ENCODE peak calls at places on chromosomes 3 and 15, in six cellular contexts. D is spleen, I is breast epithelium, O is HCT116, J is suprapubic skin, Y is stomach. E is an unnamed sample. For H3K4me1, the result is how much of the 10 kb centered on the place peaks cover.

GRCh38 chr15:99677540-99678134 is 55.6 kb downstream of the LYSMD4 start:
- DNase-seq in I (no peak), J (no peak), D (no peak), Y (no peak), O (no peak), E (no peak)

GRCh38 chr3:8286749-8287148 is 214.9 kb upstream of the LMCD1 start:
- DNase-seq in O (no peak), I (no peak), Y (no peak), J (no peak), D (no peak), E (no peak)

GRCh38 chr15:39300451-39301153 is 280.3 kb upstream of the THBS1 start:
- DNase-seq in D (no peak), I (no peak), J (no peak), Y (no peak), O (no peak), E (no peak)

GRCh38 chr3:13879102-13879945 is 547 bp downstream of the WNT7A start:
- DNase-seq in Y (no peak), O (no peak), D (no peak), I (no peak), J (peak), E (no peak)

GRCh38 chr3:44132061-44132460 is 109.6 kb upstream of the TOPAZ1 start:
- DNase-seq in D (no peak), O (no peak), I (no peak), J (no peak), Y (no peak), E (no peak)

GRCh38 chr15:29920515-29920914 is 98.2 kb upstream of the TJP1 start:
- DNase-seq in J (no peak), O (peak), D (no peak), I (no peak), Y (peak), E (no peak)

GRCh38 chr3:176262071-176262470 is 935.2 kb downstream of the TBL1XR1 start:
- DNase-seq in D (no peak), J (no peak), Y (no peak), O (no peak), I (no peak), E (no peak)

GRCh38 chr15:31214864-31215489 is 111.7 kb upstream of the KLF13 start:
- DNase-seq in I (peak), Y (peak), O (no peak), D (peak), J (peak), E (no peak)

GRCh38 chr3:134956395-134956794 is 161.3 kb downstream of the EPHB1 start:
- DNase-seq in D (no peak), O (no peak), I (no peak), J (no peak), Y (no peak), E (no peak)

GRCh38 chr3:51270559-51270958 is 114.5 kb upstream of the MANF start:
- DNase-seq in Y (no peak), O (no peak), D (no peak), I (no peak), J (no peak), E (peak)

GRCh38 chr3:31421280-31422048 is 111.3 kb upstream of the STT3B start:
- DNase-seq in J (no peak), D (no peak), Y (no peak), I (no peak), O (no peak), E (no peak)

GRCh38 chr3:16088496-16088895 is 86.0 kb upstream of the GALNT15 start:
- DNase-seq in J (no peak), D (no peak), I (no peak), O (no peak), Y (no peak), E (no peak)

GRCh38 chr3:128911911-128912310 is 32.5 kb downstream of the ACAD9 start:
- DNase-seq in O (no peak), D (no peak), Y (no peak), I (no peak), J (peak), E (no peak)

GRCh38 chr3:155737844-155738460 is 6.9 kb downstream of the PLCH1 start:
- DNase-seq in J (no peak), I (no peak), Y (peak), D (no peak), O (peak), E (no peak)

GRCh38 chr3:66989241-66989640 is 8.9 kb upstream of the KBTBD8 start:
- DNase-seq in Y (no peak), D (no peak), O (no peak), I (no peak), J (no peak), E (no peak)

GRCh38 chr3:66598168-66598567 is 97.3 kb upstream of the LRIG1 start:
- DNase-seq in O (no peak), D (no peak), Y (no peak), I (no peak), J (no peak), E (no peak)

GRCh38 chr3:127754411-127755304 is 67.7 kb downstream of the MGLL start:
- DNase-seq in O (no peak), J (no peak), D (peak), I (no peak), Y (no peak), E (no peak)

GRCh38 chr15:48955967-48956366 is 7.8 kb downstream of the SHC4 start:
- DNase-seq in J (no peak), Y (no peak), D (no peak), I (no peak), O (no peak), E (no peak)

GRCh38 chr3:13465236-13465958 is 14.7 kb upstream of the HDAC11 start:
- DNase-seq in D (peak), O (no peak), Y (no peak), I (no peak), J (no peak), E (no peak)

GRCh38 chr3:178003756-178004155 is 532.5 kb upstream of the KCNMB2 start:
- DNase-seq in D (no peak), O (no peak), Y (no peak), I (no peak), J (no peak), E (no peak)

GRCh38 chr15:66864871-66865281 is 162.8 kb downstream of the SMAD6 start:
- DNase-seq in O (no peak), J (peak), I (no peak), Y (peak), D (peak), E (peak)

GRCh38 chr15:82047493-82048446 is 2.0 kb upstream of the MEX3B start:
- DNase-seq in J (no peak), D (no peak), Y (no peak), I (no peak), O (no peak), E (no peak)

GRCh38 chr3:172280406-172281051 is 167.7 kb downstream of the GHSR start:
- DNase-seq in D (no peak), J (no peak), I (no peak), Y (no peak), O (no peak), E (no peak)

GRCh38 chr3:134423153-134423552 is 48.9 kb upstream of the AMOTL2 start:
- DNase-seq in Y (no peak), J (no peak), I (no peak), O (no peak), D (no peak), E (no peak)

GRCh38 chr3:189170559-189170958 is 1.2 kb upstream of the TPRG1 start:
- DNase-seq in O (no peak), I (no peak), J (no peak), Y (peak), D (no peak), E (peak)

GRCh38 chr3:147395975-147396708 is 10.2 kb downstream of the ZIC4 start:
- DNase-seq in Y (no peak), I (no peak), O (no peak), J (no peak), D (peak), E (no peak)

GRCh38 chr3:112149136-112149535 is 16.1 kb upstream of the GCSAM start:
- DNase-seq in O (no peak), I (no peak), J (no peak), Y (no peak), D (no peak), E (no peak)

GRCh38 chr3:128499724-128500275 is 6.8 kb upstream of the GATA2 start:
- DNase-seq in J (peak), Y (no peak), D (peak), I (no peak), O (no peak), E (no peak)

GRCh38 chr15:42159381-42160015 is 3.1 kb upstream of the PLA2G4F start:
- DNase-seq in D (no peak), O (no peak), I (no peak), J (peak), Y (peak), E (no peak)

GRCh38 chr15:77004189-77004588 is 9.3 kb downstream of the PSTPIP1 start:
- DNase-seq in J (no peak), D (peak), Y (no peak), O (no peak), I (no peak), E (no peak)

GRCh38 chr15:84749111-84749991 is 959 bp downstream of the ZNF592 start:
- DNase-seq in D (peak), J (no peak), O (no peak), Y (peak), I (peak), E (no peak)

GRCh38 chr15:59685737-59686297 is 3.3 kb downstream of the BNIP2 start:
- DNase-seq in D (no peak), O (no peak), Y (no peak), J (no peak), I (no peak), E (no peak)

GRCh38 chr15:70605606-70606410 is 157.6 kb downstream of the UACA start:
- DNase-seq in D (no peak), I (peak), Y (peak), J (no peak), O (no peak), E (peak)

GRCh38 chr3:126934149-126934548 is 48.8 kb upstream of the PLXNA1 start:
- DNase-seq in J (no peak), I (no peak), Y (no peak), O (no peak), D (peak), E (no peak)

GRCh38 chr3:56980798-56981390 is 79.6 kb upstream of the SPATA12 start:
- DNase-seq in I (no peak), D (no peak), O (peak), Y (peak), J (no peak), E (no peak)

GRCh38 chr3:179801263-179801662 is 148.4 kb downstream of the USP13 start:
- DNase-seq in O (no peak), Y (no peak), I (no peak), D (no peak), J (no peak), E (no peak)

GRCh38 chr3:139110072-139110830 is 65.6 kb upstream of the PRR23C start:
- DNase-seq in J (no peak), O (no peak), D (no peak), I (peak), Y (no peak), E (peak)

GRCh38 chr3:118501152-118501551 is 533.5 kb downstream of the IGSF11 start:
- DNase-seq in O (peak), Y (peak), J (no peak), I (peak), D (no peak), E (no peak)

GRCh38 chr15:64934023-64934422 is 22.3 kb downstream of the ANKDD1A start:
- DNase-seq in D (no peak), J (peak), I (no peak), Y (no peak), O (no peak), E (peak)

GRCh38 chr3:186247821-186248814 is 113.9 kb downstream of the DGKG start:
- DNase-seq in I (no peak), J (no peak), D (no peak), O (no peak), Y (no peak), E (no peak)
- TF ChIP-seq POLR2AphosphoS5 in I (no peak), J (no peak), D (no peak), O (no peak), Y (no peak), E (no peak)

DNA sequence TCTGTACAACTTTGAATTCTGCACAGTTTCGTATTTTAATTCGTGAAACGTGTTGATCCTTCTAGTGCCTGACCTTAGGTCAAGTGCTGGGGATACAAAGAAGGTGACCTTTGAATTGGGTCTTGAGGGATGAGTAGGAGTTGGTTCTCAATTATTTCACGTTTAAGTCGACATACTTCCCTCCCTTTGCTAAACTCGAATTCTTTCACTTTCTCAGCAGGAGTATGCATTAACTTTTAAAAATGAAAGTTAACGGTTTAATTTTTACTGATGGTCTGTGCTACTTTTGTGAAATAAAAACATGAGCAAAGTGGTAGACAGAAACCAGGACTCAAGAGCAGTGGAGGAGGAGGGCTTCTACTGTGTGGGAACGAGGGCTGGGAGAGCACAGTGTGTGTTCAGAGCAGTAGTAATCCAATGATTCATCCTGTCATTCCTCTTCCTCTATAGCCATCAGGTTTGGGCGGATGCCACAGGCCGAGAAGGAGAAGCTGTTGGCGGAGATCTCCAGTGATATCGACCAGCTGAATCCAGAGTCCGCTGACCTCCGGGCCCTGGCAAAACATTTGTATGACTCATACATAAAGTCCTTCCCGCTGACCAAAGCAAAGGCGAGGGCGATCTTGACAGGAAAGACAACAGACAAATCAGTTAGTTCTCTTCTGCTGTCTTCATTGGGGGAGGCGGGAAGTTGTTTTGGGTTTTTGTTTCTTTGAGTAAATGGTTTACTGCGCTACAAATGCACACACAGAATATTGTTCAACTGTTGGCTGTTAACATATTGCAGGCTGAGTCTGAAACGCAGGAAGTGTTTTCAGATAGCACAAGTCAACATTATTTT is 78.6 kb upstream of the TSEN2 start:
- DNase-seq in O (peak), I (peak), J (peak), D (peak), Y (peak), E (peak)
- H3K4me1 ChIP-seq in O (under half), I (under half), J (under half), D (under half), Y (under half), E (under half)

GRCh38 chr3:9915252-9916141 is 1.4 kb upstream of the IL17RC start:
- DNase-seq in Y (peak), D (peak), I (peak), J (peak), O (no peak), E (no peak)

GRCh38 chr3:9917820-9918219 is 922 bp downstream of the IL17RC start:
- DNase-seq in D (no peak), J (no peak), O (no peak), Y (no peak), I (no peak), E (no peak)

GRCh38 chr3:9916346-9916733 is 558 bp upstream of the IL17RC start:
- DNase-seq in I (no peak), J (no peak), D (peak), O (no peak), Y (no peak), E (no peak)

GRCh38 chr3:9918261-9919038 is 1.6 kb downstream of the IL17RC start:
- DNase-seq in I (no peak), Y (no peak), O (no peak), J (no peak), D (peak), E (no peak)

DNA sequence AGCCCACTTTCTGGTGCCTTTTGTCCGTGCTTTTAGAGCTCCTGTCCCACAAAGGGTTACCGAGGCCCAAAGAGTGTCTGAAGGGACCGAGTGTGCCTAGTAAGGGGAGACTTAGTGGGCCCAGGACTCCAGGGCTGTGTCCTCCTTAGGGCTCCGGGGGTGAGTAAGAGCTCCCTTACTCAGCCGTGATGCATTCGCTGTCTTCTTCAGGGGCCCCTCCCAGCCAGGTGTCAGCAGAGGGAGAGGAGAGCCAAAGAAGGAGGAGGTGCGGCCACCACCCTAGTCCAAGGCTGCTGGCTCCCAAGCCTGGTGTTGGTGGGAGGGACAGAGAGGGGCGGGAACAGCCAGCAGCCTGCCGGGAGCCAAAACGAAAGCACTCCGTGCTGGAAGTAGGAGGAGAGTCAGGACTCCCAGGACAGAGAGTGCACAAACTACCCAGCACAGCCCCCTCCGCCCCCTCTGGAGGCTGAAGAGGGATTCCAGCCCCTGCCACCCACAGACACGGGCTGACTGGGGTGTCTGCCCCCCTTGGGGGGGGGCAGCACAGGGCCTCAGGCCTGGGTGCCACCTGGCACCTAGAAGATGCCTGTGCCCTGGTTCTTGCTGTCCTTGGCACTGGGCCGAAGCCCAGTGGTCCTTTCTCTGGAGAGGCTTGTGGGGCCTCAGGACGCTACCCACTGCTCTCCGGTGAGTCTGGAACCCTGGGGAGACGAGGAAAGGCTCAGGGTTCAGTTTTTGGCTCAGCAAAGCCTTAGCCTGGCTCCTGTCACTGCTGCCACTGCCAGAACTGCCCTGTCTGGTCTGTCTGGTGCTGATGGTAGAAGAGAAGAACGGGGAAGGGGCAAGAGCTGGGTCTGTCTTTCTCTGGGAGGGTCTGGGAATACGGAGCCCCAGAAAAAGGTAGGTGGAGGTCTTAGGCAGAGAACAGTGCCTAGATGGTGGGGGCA is at the start of gene IL17RC:
- DNase-seq in Y (peak), J (peak), O (peak), D (peak), I (peak), E (peak)
- TF ChIP-seq POLR2AphosphoS5 in Y (peak), J (no peak), O (peak), D (peak), I (no peak), E (peak)

DNA sequence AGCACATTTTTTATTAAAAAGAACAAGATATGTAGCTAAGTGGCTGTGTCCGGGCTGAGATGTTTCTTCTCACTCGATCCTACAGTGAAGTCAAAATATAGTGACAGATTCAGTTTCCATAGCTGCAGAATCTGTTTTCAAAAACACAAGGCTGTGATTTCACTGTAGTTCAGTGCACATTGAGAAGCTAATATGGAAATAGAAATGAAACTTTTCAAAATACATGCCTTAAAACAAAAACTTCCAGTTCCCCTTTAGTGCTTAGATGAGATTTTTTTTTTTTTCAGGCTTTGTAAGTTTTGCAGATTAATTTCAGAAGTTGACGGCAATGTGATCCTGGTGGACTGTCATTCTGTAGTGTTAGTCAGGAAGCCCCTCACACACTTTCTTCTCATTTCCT is 23.8 kb upstream of the TRAK1 start:
- DNase-seq in D (no peak), Y (no peak), J (no peak), O (no peak), I (no peak), E (no peak)
- H3K4me1 ChIP-seq in D (half or more), Y (under half), J (half or more), O (half or more), I (under half), E (half or more)

DNA sequence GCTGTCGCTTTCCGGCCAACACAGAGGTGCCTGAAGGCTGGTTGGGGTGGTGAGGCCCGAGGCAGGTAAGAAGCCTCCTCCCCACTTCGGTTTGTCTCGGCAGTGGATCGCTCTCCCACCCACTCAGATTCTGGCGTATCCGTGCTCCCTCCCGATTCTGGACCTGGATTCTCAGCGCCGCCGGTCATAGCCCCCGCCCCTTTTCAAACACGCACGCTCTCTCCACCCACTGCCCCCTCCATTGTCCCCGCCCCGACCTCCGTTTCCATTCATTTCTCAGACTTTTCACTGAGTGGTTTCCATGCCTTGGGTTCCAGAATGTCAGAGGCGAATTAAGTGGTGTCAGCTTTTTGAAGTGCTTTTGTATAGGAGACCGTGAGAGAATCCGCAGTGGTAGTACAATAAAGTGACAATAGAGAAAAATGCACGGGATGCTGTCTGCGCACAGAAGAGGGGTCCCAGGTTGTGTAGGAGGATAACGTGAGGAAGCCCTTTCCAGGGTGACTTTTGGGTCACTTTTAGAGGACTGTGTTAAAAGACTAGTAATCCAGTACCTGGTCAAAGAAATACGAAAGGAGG is at the start of gene SENP8:
- DNase-seq in D (no peak), Y (no peak), I (no peak), O (no peak), J (peak), E (peak)
- TF ChIP-seq POLR2AphosphoS5 in D (no peak), Y (peak), I (peak), O (peak), J (peak), E (peak)

E was measured in esophagus muscularis mucosa.